ENCODE peak calls at places on chromosomes 5 and 9, in five cellular contexts. One of them, this sample, is unnamed.

GRCh38 chr9:137353223-137354152 is 51.4 kb upstream of the NRARP start:
- DNase-seq in activated CD4-positive, alpha-beta T cell treated with anti-CD3 and anti-CD28 coated beads, Interleukin-2, amount 10 ng/mL, durations not matched to agents 7 days and 5 days: no peak
- DNase-seq in brain microvascular endothelial cell: no peak
- DNase-seq in stimulated activated CD8-positive, alpha-beta memory T cell treated with anti-CD3 and anti-CD28 coated beads, Interleukin-4, amount 100 ng/mL, for 4 hours: no peak
- DNase-seq in activated CD8-positive, alpha-beta memory T cell treated with anti-CD3 and anti-CD28 coated beads, Interleukin-2, amount 50 U/mL, for 4 hours: no peak
- DNase-seq in this sample: no peak

GRCh38 chr9:120612218-120612617 is 32.3 kb upstream of the CDK5RAP2 start:
- DNase-seq in activated CD4-positive, alpha-beta T cell treated with anti-CD3 and anti-CD28 coated beads, Interleukin-2, amount 10 ng/mL, durations not matched to agents 7 days and 5 days: no peak
- DNase-seq in brain microvascular endothelial cell: no peak
- DNase-seq in stimulated activated CD8-positive, alpha-beta memory T cell treated with anti-CD3 and anti-CD28 coated beads, Interleukin-4, amount 100 ng/mL, for 4 hours: no peak
- DNase-seq in activated CD8-positive, alpha-beta memory T cell treated with anti-CD3 and anti-CD28 coated beads, Interleukin-2, amount 50 U/mL, for 4 hours: no peak
- DNase-seq in this sample: no peak

GRCh38 chr9:91164724-91165520 is 196.8 kb downstream of the AUH start:
- DNase-seq in activated CD4-positive, alpha-beta T cell treated with anti-CD3 and anti-CD28 coated beads, Interleukin-2, amount 10 ng/mL, durations not matched to agents 7 days and 5 days: peak; percentile 83
- DNase-seq in brain microvascular endothelial cell: peak; percentile 99
- DNase-seq in stimulated activated CD8-positive, alpha-beta memory T cell treated with anti-CD3 and anti-CD28 coated beads, Interleukin-4, amount 100 ng/mL, for 4 hours: peak; percentile 31
- DNase-seq in activated CD8-positive, alpha-beta memory T cell treated with anti-CD3 and anti-CD28 coated beads, Interleukin-2, amount 50 U/mL, for 4 hours: peak; percentile 73
- DNase-seq in this sample: peak; percentile 96

GRCh38 chr9:4088680-4089079 is 211.2 kb downstream of the GLIS3 start:
- DNase-seq in activated CD4-positive, alpha-beta T cell treated with anti-CD3 and anti-CD28 coated beads, Interleukin-2, amount 10 ng/mL, durations not matched to agents 7 days and 5 days: no peak
- DNase-seq in brain microvascular endothelial cell: no peak
- DNase-seq in stimulated activated CD8-positive, alpha-beta memory T cell treated with anti-CD3 and anti-CD28 coated beads, Interleukin-4, amount 100 ng/mL, for 4 hours: no peak
- DNase-seq in activated CD8-positive, alpha-beta memory T cell treated with anti-CD3 and anti-CD28 coated beads, Interleukin-2, amount 50 U/mL, for 4 hours: no peak
- DNase-seq in this sample: no peak

GRCh38 chr9:101999441-101999840 is 261.0 kb upstream of the GRIN3A start:
- DNase-seq in activated CD4-positive, alpha-beta T cell treated with anti-CD3 and anti-CD28 coated beads, Interleukin-2, amount 10 ng/mL, durations not matched to agents 7 days and 5 days: no peak
- DNase-seq in brain microvascular endothelial cell: no peak
- DNase-seq in stimulated activated CD8-positive, alpha-beta memory T cell treated with anti-CD3 and anti-CD28 coated beads, Interleukin-4, amount 100 ng/mL, for 4 hours: no peak
- DNase-seq in activated CD8-positive, alpha-beta memory T cell treated with anti-CD3 and anti-CD28 coated beads, Interleukin-2, amount 50 U/mL, for 4 hours: no peak
- DNase-seq in this sample: no peak

GRCh38 chr5:61534481-61535267 is 202.6 kb downstream of the ZSWIM6 start:
- DNase-seq in activated CD4-positive, alpha-beta T cell treated with anti-CD3 and anti-CD28 coated beads, Interleukin-2, amount 10 ng/mL, durations not matched to agents 7 days and 5 days: peak; percentile 15
- DNase-seq in brain microvascular endothelial cell: no peak
- DNase-seq in stimulated activated CD8-positive, alpha-beta memory T cell treated with anti-CD3 and anti-CD28 coated beads, Interleukin-4, amount 100 ng/mL, for 4 hours: no peak
- DNase-seq in activated CD8-positive, alpha-beta memory T cell treated with anti-CD3 and anti-CD28 coated beads, Interleukin-2, amount 50 U/mL, for 4 hours: no peak
- DNase-seq in this sample: no peak

GRCh38 chr9:13143281-13143680 is 136.2 kb downstream of the MPDZ start:
- DNase-seq in activated CD4-positive, alpha-beta T cell treated with anti-CD3 and anti-CD28 coated beads, Interleukin-2, amount 10 ng/mL, durations not matched to agents 7 days and 5 days: no peak
- DNase-seq in brain microvascular endothelial cell: no peak
- DNase-seq in stimulated activated CD8-positive, alpha-beta memory T cell treated with anti-CD3 and anti-CD28 coated beads, Interleukin-4, amount 100 ng/mL, for 4 hours: no peak
- DNase-seq in activated CD8-positive, alpha-beta memory T cell treated with anti-CD3 and anti-CD28 coated beads, Interleukin-2, amount 50 U/mL, for 4 hours: no peak
- DNase-seq in this sample: no peak

GRCh38 chr5:97044057-97044456 is 98.4 kb downstream of the LIX1 start:
- DNase-seq in activated CD4-positive, alpha-beta T cell treated with anti-CD3 and anti-CD28 coated beads, Interleukin-2, amount 10 ng/mL, durations not matched to agents 7 days and 5 days: no peak
- DNase-seq in brain microvascular endothelial cell: peak; percentile 12
- DNase-seq in stimulated activated CD8-positive, alpha-beta memory T cell treated with anti-CD3 and anti-CD28 coated beads, Interleukin-4, amount 100 ng/mL, for 4 hours: no peak
- DNase-seq in activated CD8-positive, alpha-beta memory T cell treated with anti-CD3 and anti-CD28 coated beads, Interleukin-2, amount 50 U/mL, for 4 hours: no peak
- DNase-seq in this sample: peak; percentile 11

GRCh38 chr9:114146735-114147134 is 8.6 kb upstream of the COL27A1 start:
- DNase-seq in activated CD4-positive, alpha-beta T cell treated with anti-CD3 and anti-CD28 coated beads, Interleukin-2, amount 10 ng/mL, durations not matched to agents 7 days and 5 days: no peak
- DNase-seq in brain microvascular endothelial cell: no peak
- DNase-seq in stimulated activated CD8-positive, alpha-beta memory T cell treated with anti-CD3 and anti-CD28 coated beads, Interleukin-4, amount 100 ng/mL, for 4 hours: no peak
- DNase-seq in activated CD8-positive, alpha-beta memory T cell treated with anti-CD3 and anti-CD28 coated beads, Interleukin-2, amount 50 U/mL, for 4 hours: no peak
- DNase-seq in this sample: no peak